ENCODE peak calls at places on chromosome 2, in six cellular contexts. One of them, this sample, is unnamed.

GRCh38 chr2:200765139-200765951 is 46.4 kb upstream of the BZW1 start:
- DNase-seq in HFFc6: peak
- DNase-seq in COR-L47: no peak
- DNase-seq in nephron progenitor cell: no peak
- DNase-seq in stimulated activated CD8-positive, alpha-beta memory T cell treated with anti-CD3 and anti-CD28 coated beads, Interleukin-15, amount 100 ng/mL, for 24 hours: no peak
- DNase-seq in activated T-cell treated with anti-CD3 and anti-CD28 coated beads for 1 hour: no peak
- DNase-seq in this sample: peak

GRCh38 chr2:46402874-46403273 is 76.5 kb upstream of the TMEM247 start:
- DNase-seq in HFFc6: no peak
- DNase-seq in COR-L47: no peak
- DNase-seq in nephron progenitor cell: no peak
- DNase-seq in stimulated activated CD8-positive, alpha-beta memory T cell treated with anti-CD3 and anti-CD28 coated beads, Interleukin-15, amount 100 ng/mL, for 24 hours: no peak
- DNase-seq in activated T-cell treated with anti-CD3 and anti-CD28 coated beads for 1 hour: no peak
- DNase-seq in this sample: no peak

GRCh38 chr2:98577313-98577712 is 31.0 kb downstream of the COA5 start:
- DNase-seq in HFFc6: no peak
- DNase-seq in COR-L47: no peak
- DNase-seq in nephron progenitor cell: no peak
- DNase-seq in stimulated activated CD8-positive, alpha-beta memory T cell treated with anti-CD3 and anti-CD28 coated beads, Interleukin-15, amount 100 ng/mL, for 24 hours: no peak
- DNase-seq in activated T-cell treated with anti-CD3 and anti-CD28 coated beads for 1 hour: no peak
- DNase-seq in this sample: no peak

GRCh38 chr2:105388971-105389381 is 9.9 kb downstream of the FHL2 start:
- DNase-seq in HFFc6: peak
- DNase-seq in COR-L47: no peak
- DNase-seq in nephron progenitor cell: no peak
- DNase-seq in stimulated activated CD8-positive, alpha-beta memory T cell treated with anti-CD3 and anti-CD28 coated beads, Interleukin-15, amount 100 ng/mL, for 24 hours: no peak
- DNase-seq in activated T-cell treated with anti-CD3 and anti-CD28 coated beads for 1 hour: no peak
- DNase-seq in this sample: no peak

GRCh38 chr2:227862227-227862740 is 9.1 kb upstream of the DAW1 start:
- DNase-seq in HFFc6: peak
- DNase-seq in COR-L47: peak
- DNase-seq in nephron progenitor cell: peak
- DNase-seq in stimulated activated CD8-positive, alpha-beta memory T cell treated with anti-CD3 and anti-CD28 coated beads, Interleukin-15, amount 100 ng/mL, for 24 hours: no peak
- DNase-seq in activated T-cell treated with anti-CD3 and anti-CD28 coated beads for 1 hour: no peak
- DNase-seq in this sample: no peak

GRCh38 chr2:86396304-86396785 is 44.8 kb upstream of the KDM3A start:
- DNase-seq in HFFc6: peak
- DNase-seq in COR-L47: peak
- DNase-seq in nephron progenitor cell: no peak
- DNase-seq in stimulated activated CD8-positive, alpha-beta memory T cell treated with anti-CD3 and anti-CD28 coated beads, Interleukin-15, amount 100 ng/mL, for 24 hours: no peak
- DNase-seq in activated T-cell treated with anti-CD3 and anti-CD28 coated beads for 1 hour: no peak
- DNase-seq in this sample: peak

GRCh38 chr2:199019898-199020507 is 437.7 kb downstream of the SATB2 start:
- DNase-seq in HFFc6: peak
- DNase-seq in COR-L47: peak
- DNase-seq in nephron progenitor cell: peak
- DNase-seq in stimulated activated CD8-positive, alpha-beta memory T cell treated with anti-CD3 and anti-CD28 coated beads, Interleukin-15, amount 100 ng/mL, for 24 hours: no peak
- DNase-seq in activated T-cell treated with anti-CD3 and anti-CD28 coated beads for 1 hour: no peak
- DNase-seq in this sample: no peak

GRCh38 chr2:168804214-168804613 is 1.8 kb downstream of the NOSTRIN start:
- DNase-seq in HFFc6: no peak
- DNase-seq in COR-L47: no peak
- DNase-seq in nephron progenitor cell: no peak
- DNase-seq in stimulated activated CD8-positive, alpha-beta memory T cell treated with anti-CD3 and anti-CD28 coated beads, Interleukin-15, amount 100 ng/mL, for 24 hours: no peak
- DNase-seq in activated T-cell treated with anti-CD3 and anti-CD28 coated beads for 1 hour: no peak
- DNase-seq in this sample: no peak